ENCODE peak calls at places on chromosomes 2 and 18, in nine cellular contexts. Q, A, F, Y, T, X, B, G and I are unnamed samples.

GRCh38 chr18:79577451-79578395 is 101.9 kb upstream of the CTDP1 start:
- DNase-seq in Q (peak; percentile 78), A (peak; percentile 13), F (no peak), Y (no peak), T (peak; percentile 75), X (no peak), B (no peak), G (peak; percentile 67), I (peak; percentile 51)

GRCh38 chr18:55275042-55275897 is 312.7 kb downstream of the TCF4 start:
- DNase-seq in Q (no peak), A (peak; percentile 91), F (peak; percentile 13), Y (no peak), T (peak; percentile 80), X (no peak), B (no peak), G (peak; percentile 49), I (no peak)

GRCh38 chr2:197889041-197889440 is 84.6 kb downstream of the PLCL1 start:
- DNase-seq in Q (no peak), A (peak; percentile 90), F (peak; percentile 8), Y (no peak), T (no peak), X (no peak), B (no peak), G (peak; percentile 89), I (peak; percentile 51)

GRCh38 chr2:6556755-6557154 is 309.0 kb downstream of the CMPK2 start:
- DNase-seq in Q (no peak), A (peak; percentile 14), F (no peak), Y (no peak), T (no peak), X (no peak), B (no peak), G (no peak), I (no peak)

GRCh38 chr2:172333626-172334330 is 93.6 kb upstream of the ITGA6 start:
- DNase-seq in Q (no peak), A (no peak), F (no peak), Y (no peak), T (no peak), X (no peak), B (no peak), G (no peak), I (no peak)

GRCh38 chr2:206274434-206275273 is at the start of gene ZDBF2:
- DNase-seq in Q (peak; percentile 86), A (peak; percentile 81), F (peak; percentile 76), Y (peak; percentile 42), T (no peak), X (peak; percentile 20), B (no peak), G (no peak), I (peak; percentile 62)

GRCh38 chr2:97945791-97946190 is 50.0 kb downstream of the TMEM131 start:
- DNase-seq in Q (no peak), A (no peak), F (no peak), Y (no peak), T (no peak), X (no peak), B (no peak), G (no peak), I (no peak)

GRCh38 chr2:236014408-236015131 is 153.6 kb downstream of the GBX2 start:
- DNase-seq in Q (no peak), A (no peak), F (no peak), Y (no peak), T (no peak), X (no peak), B (peak; percentile 20), G (no peak), I (no peak)

GRCh38 chr18:31500161-31500688 is 2.2 kb downstream of the DSG2 start:
- DNase-seq in Q (no peak), A (no peak), F (no peak), Y (no peak), T (no peak), X (no peak), B (no peak), G (peak; percentile 73), I (no peak)

GRCh38 chr18:5630057-5630765 is 86.4 kb upstream of the EPB41L3 start:
- DNase-seq in Q (peak; percentile 80), A (peak; percentile 68), F (peak; percentile 82), Y (peak; percentile 66), T (peak; percentile 80), X (peak; percentile 10), B (no peak), G (no peak), I (peak; percentile 37)

GRCh38 chr2:61789807-61790602 is 63.9 kb downstream of the FAM161A start:
- DNase-seq in Q (no peak), A (no peak), F (no peak), Y (no peak), T (no peak), X (no peak), B (no peak), G (no peak), I (no peak)

GRCh38 chr2:122074201-122074600 is 318.8 kb downstream of the TSN start:
- DNase-seq in Q (no peak), A (no peak), F (no peak), Y (no peak), T (no peak), X (no peak), B (no peak), G (no peak), I (no peak)

GRCh38 chr18:63511285-63511684 is 30.9 kb upstream of the SERPINB12 start:
- DNase-seq in Q (no peak), A (no peak), F (no peak), Y (no peak), T (no peak), X (no peak), B (peak; percentile 72), G (peak; percentile 35), I (peak; percentile 13)

GRCh38 chr2:23624378-23624777 is 239.4 kb downstream of the KLHL29 start:
- DNase-seq in Q (peak; percentile 43), A (no peak), F (peak; percentile 55), Y (no peak), T (no peak), X (no peak), B (peak; percentile 31), G (peak; percentile 38), I (peak; percentile 59)

GRCh38 chr2:46298522-46299351 is 1.5 kb downstream of the EPAS1 start:
- DNase-seq in Q (peak; percentile 88), A (peak; percentile 74), F (peak; percentile 40), Y (peak; percentile 11), T (peak; percentile 84), X (peak; percentile 51), B (no peak), G (peak; percentile 14), I (peak; percentile 45)

GRCh38 chr2:64751286-64752260 is 97.9 kb upstream of the SERTAD2 start:
- DNase-seq in Q (peak; percentile 100), A (peak; percentile 66), F (peak; percentile 13), Y (peak; percentile 39), T (peak; percentile 99), X (peak; percentile 100), B (no peak), G (no peak), I (peak; percentile 60)

GRCh38 chr2:175559613-175560012 is 378.1 kb upstream of the ATP5MC3 start:
- DNase-seq in Q (no peak), A (no peak), F (no peak), Y (no peak), T (no peak), X (no peak), B (no peak), G (no peak), I (no peak)